ENCODE peak calls at places on chromosomes 4 and X, in ten cellular contexts. F, W, P, M, D, Q, E, X, H and S are unnamed samples.

GRCh38 chr4:48483006-48483776 is at the start of gene SLC10A4:
- DNase-seq in F (peak), W (peak), P (no peak), M (peak), D (peak), Q (no peak), E (no peak), X (no peak), H (no peak), S (no peak)

GRCh38 chrX:132407704-132408103 is 81.1 kb downstream of the MBNL3 start:
- DNase-seq in F (no peak), W (no peak), P (no peak), M (no peak), D (no peak), Q (no peak), E (no peak), X (no peak), H (no peak), S (no peak)

GRCh38 chr4:176387571-176387970 is 67.8 kb downstream of the SPCS3 start:
- DNase-seq in F (no peak), W (no peak), P (no peak), M (no peak), D (no peak), Q (no peak), E (peak), X (no peak), H (peak), S (no peak)

GRCh38 chrX:145751943-145752342 is 65.7 kb upstream of the SLITRK2 start:
- DNase-seq in F (no peak), W (no peak), P (no peak), M (no peak), D (no peak), Q (no peak), E (peak), X (no peak), H (peak), S (no peak)

GRCh38 chr4:125085-125820 is 952 bp downstream of the ZNF718 start:
- DNase-seq in F (peak), W (peak), P (no peak), M (peak), D (no peak), Q (no peak), E (peak), X (peak), H (peak), S (peak)

GRCh38 chr4:6914448-6914847 is 4.8 kb downstream of the TBC1D14 start:
- DNase-seq in F (no peak), W (no peak), P (no peak), M (no peak), D (no peak), Q (no peak), E (no peak), X (no peak), H (no peak), S (no peak)

GRCh38 chr4:187618701-187619278 is 376.8 kb upstream of the ZFP42 start:
- DNase-seq in F (no peak), W (no peak), P (no peak), M (no peak), D (no peak), Q (no peak), E (no peak), X (peak), H (peak), S (no peak)

GRCh38 chr4:169723207-169723606 is 34.5 kb downstream of the HPF1 start:
- DNase-seq in F (no peak), W (peak), P (no peak), M (no peak), D (no peak), Q (no peak), E (no peak), X (no peak), H (peak), S (no peak)

GRCh38 chr4:23945521-23946017 is 55.7 kb upstream of the PPARGC1A start:
- DNase-seq in F (no peak), W (peak), P (no peak), M (peak), D (no peak), Q (no peak), E (peak), X (peak), H (peak), S (no peak)

DNA sequence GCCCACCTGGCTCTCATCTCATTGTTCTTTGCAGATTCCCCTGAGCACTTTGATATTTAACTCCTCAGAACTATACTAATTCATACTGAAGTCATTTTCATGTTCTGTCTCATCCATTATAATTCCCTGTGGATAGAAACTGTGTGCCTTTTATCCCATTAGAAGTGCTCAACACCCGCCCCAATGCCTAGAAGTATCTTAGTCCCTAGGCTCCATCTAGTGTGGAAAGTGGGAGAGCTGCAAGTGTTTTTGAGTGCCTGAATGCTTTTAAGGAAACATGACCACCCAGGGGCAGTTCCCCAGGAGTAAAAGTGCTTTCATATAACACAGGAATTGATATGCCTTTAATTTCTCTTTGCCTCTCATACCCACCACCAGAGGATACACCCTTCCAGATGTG is 117.0 kb downstream of the CHRDL1 start:
- DNase-seq in F (no peak), W (no peak), P (no peak), M (no peak), D (no peak), Q (no peak), E (peak), X (no peak), H (no peak), S (no peak)
- TF ChIP-seq CTCF in F (no peak), W (no peak), P (peak), M (no peak), D (no peak), Q (no peak), E (no peak), X (no peak), H (no peak), S (no peak)

GRCh38 chr4:8238515-8239053 is 31.0 kb upstream of the HTRA3 start:
- DNase-seq in F (no peak), W (no peak), P (no peak), M (no peak), D (peak), Q (no peak), E (no peak), X (no peak), H (no peak), S (no peak)
- TF ChIP-seq CTCF in F (peak), W (peak), P (peak), M (no peak), D (peak), Q (peak), E (peak), X (no peak), H (peak), S (peak)

GRCh38 chr4:101089168-101089567 is 258.2 kb downstream of the PPP3CA start:
- DNase-seq in F (no peak), W (no peak), P (no peak), M (no peak), D (no peak), Q (no peak), E (no peak), X (no peak), H (no peak), S (no peak)
- TF ChIP-seq CTCF in F (no peak), W (no peak), P (no peak), M (no peak), D (no peak), Q (no peak), E (no peak), X (no peak), H (no peak), S (no peak)

GRCh38 chr4:24988776-24989175 is 42.0 kb downstream of the LGI2 start:
- DNase-seq in F (no peak), W (peak), P (no peak), M (peak), D (no peak), Q (no peak), E (peak), X (no peak), H (peak), S (no peak)
- TF ChIP-seq CTCF in F (no peak), W (peak), P (peak), M (peak), D (peak), Q (peak), E (peak), X (peak), H (peak), S (peak)

GRCh38 chr4:82215800-82216199 is 158.0 kb downstream of the HNRNPD start:
- DNase-seq in F (no peak), W (no peak), P (no peak), M (no peak), D (no peak), Q (no peak), E (no peak), X (no peak), H (no peak), S (no peak)

GRCh38 chr4:82217986-82218715 is 155.6 kb downstream of the HNRNPD start:
- DNase-seq in F (no peak), W (no peak), P (no peak), M (no peak), D (no peak), Q (no peak), E (peak), X (no peak), H (peak), S (no peak)

GRCh38 chr4:82213485-82214162 is 160.2 kb downstream of the HNRNPD start:
- DNase-seq in F (no peak), W (no peak), P (no peak), M (no peak), D (no peak), Q (no peak), E (no peak), X (no peak), H (no peak), S (no peak)

GRCh38 chr4:82219346-82219745 is 154.4 kb downstream of the HNRNPD start:
- DNase-seq in F (no peak), W (no peak), P (no peak), M (no peak), D (no peak), Q (no peak), E (no peak), X (no peak), H (no peak), S (no peak)

GRCh38 chr4:82216231-82216630 is 157.6 kb downstream of the HNRNPD start:
- DNase-seq in F (no peak), W (no peak), P (no peak), M (no peak), D (no peak), Q (no peak), E (no peak), X (no peak), H (no peak), S (no peak)
- TF ChIP-seq CTCF in F (no peak), W (no peak), P (no peak), M (no peak), D (no peak), Q (no peak), E (no peak), X (no peak), H (no peak), S (no peak)

DNA sequence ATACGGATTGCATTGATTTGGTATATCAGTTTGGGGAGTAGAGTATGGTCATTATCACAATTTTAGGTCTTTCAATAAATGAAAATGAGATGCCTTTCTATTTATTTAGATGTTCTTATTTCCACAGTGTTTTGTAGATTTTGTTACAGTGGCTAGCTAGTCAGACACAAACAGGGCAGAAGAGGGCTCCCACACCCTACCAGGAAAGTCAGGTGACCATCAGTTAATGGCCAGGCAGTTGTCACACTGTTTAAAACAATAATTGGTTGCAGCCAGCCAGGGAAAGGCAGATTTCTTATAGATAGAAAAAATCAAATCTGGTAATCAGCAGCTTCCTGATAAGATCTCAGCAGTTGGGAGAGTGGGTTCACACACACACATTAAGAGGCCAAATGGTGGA is 57.2 kb downstream of the UGT2B17 start:
- DNase-seq in F (no peak), W (no peak), P (no peak), M (no peak), D (no peak), Q (no peak), E (no peak), X (no peak), H (no peak), S (no peak)
- TF ChIP-seq CTCF in F (no peak), W (no peak), P (no peak), M (no peak), D (no peak), Q (no peak), E (no peak), X (no peak), H (no peak), S (no peak)

GRCh38 chr4:175229154-175229553 is 311.0 kb downstream of the ADAM29 start:
- DNase-seq in F (no peak), W (no peak), P (no peak), M (no peak), D (no peak), Q (no peak), E (no peak), X (no peak), H (no peak), S (no peak)

GRCh38 chr4:175238827-175239517 is 320.8 kb downstream of the ADAM29 start:
- DNase-seq in F (no peak), W (no peak), P (no peak), M (no peak), D (no peak), Q (no peak), E (no peak), X (no peak), H (no peak), S (no peak)

GRCh38 chr4:175234162-175234561 is 316.0 kb downstream of the ADAM29 start:
- DNase-seq in F (no peak), W (no peak), P (no peak), M (no peak), D (no peak), Q (no peak), E (no peak), X (no peak), H (no peak), S (no peak)
- TF ChIP-seq CTCF in F (no peak), W (no peak), P (no peak), M (no peak), D (no peak), Q (no peak), E (no peak), X (no peak), H (no peak), S (no peak)